ENCODE peak calls at places on chromosomes 6 and 20, in five cellular contexts. W is fibroblast of lung, Y is tibial artery, E is uterus, Z is psoas muscle. F is an unnamed sample. For H3K4me1, the result is how much of the 10 kb centered on the place peaks cover.

GRCh38 chr6:54142889-54143519 is 31.8 kb downstream of the MLIP start:
- DNase-seq in Y (no peak), W (no peak), E (no peak), Z (no peak), F (no peak)

GRCh38 chr6:41430875-41431274 is 95.5 kb downstream of the NCR2 start:
- DNase-seq in W (peak), Z (peak), E (no peak), Y (no peak), F (no peak)

GRCh38 chr6:104531591-104531990 is 328.1 kb downstream of the HACE1 start:
- DNase-seq in E (no peak), W (no peak), Y (no peak), Z (no peak), F (no peak)

GRCh38 chr6:53892707-53893106 is 97.9 kb downstream of the LRRC1 start:
- DNase-seq in Y (no peak), E (no peak), W (no peak), Z (no peak), F (no peak)

GRCh38 chr6:167103041-167103816 is 19.7 kb upstream of the CCR6 start:
- DNase-seq in Y (no peak), W (no peak), E (no peak), Z (no peak), F (no peak)

GRCh38 chr6:133752129-133752528 is 136.8 kb upstream of the TCF21 start:
- DNase-seq in W (no peak), Y (no peak), E (no peak), Z (no peak), F (no peak)

GRCh38 chr6:139452176-139452876 is 77.9 kb upstream of the CITED2 start:
- DNase-seq in Y (no peak), W (peak), Z (no peak), E (no peak), F (no peak)

GRCh38 chr20:2742934-2743559 is 50.5 kb downstream of the EBF4 start:
- DNase-seq in Z (no peak), Y (no peak), E (peak), W (peak), F (peak)

GRCh38 chr6:30679765-30680535 is 6.5 kb downstream of the PPP1R18 start:
- DNase-seq in E (no peak), W (no peak), Y (no peak), Z (no peak), F (no peak)

GRCh38 chr20:40689100-40689942 is at the start of gene MAFB:
- DNase-seq in Z (peak), Y (peak), W (peak), E (peak), F (peak)

GRCh38 chr20:8860011-8860495 is 208.8 kb upstream of the PLCB4 start:
- DNase-seq in E (no peak), Y (no peak), Z (no peak), W (peak), F (no peak)

GRCh38 chr6:141610741-141611140 is 522.0 kb upstream of the GJE1 start:
- DNase-seq in E (no peak), W (peak), Z (no peak), Y (no peak), F (no peak)

GRCh38 chr20:46119028-46119546 is 973 bp downstream of the CD40 start:
- DNase-seq in E (no peak), Y (peak), W (no peak), Z (no peak), F (no peak)
- H3K4me3 ChIP-seq in E (peak), Y (peak), W (no peak), Z (peak), F (peak)

DNA sequence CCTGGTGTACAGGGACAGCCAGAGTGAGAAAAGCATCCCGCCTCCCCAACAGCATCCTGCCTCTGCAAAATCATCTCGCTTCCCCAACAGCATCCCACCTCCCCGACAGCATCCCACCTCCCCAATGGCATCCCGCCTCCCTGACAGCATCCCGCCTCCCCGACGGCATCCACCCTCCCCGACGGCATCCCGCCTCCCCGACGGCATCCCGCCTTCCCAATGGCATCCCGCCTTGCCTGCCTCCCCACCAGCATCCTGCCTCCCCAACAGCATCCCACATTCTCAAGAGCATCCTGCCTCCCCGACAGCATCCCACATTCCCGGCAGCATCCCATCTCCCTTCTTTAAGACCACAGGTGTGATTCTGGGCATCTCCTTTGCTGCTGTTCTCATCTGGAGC is 46.0 kb upstream of the NXT1 start:
- DNase-seq in E (no peak), Y (no peak), W (no peak), Z (no peak), F (no peak)
- TF ChIP-seq CTCF in E (no peak), Y (no peak), W (no peak), Z (no peak), F (no peak)

GRCh38 chr6:107292570-107293285 is 166.6 kb downstream of the PDSS2 start:
- DNase-seq in E (no peak), Y (no peak), Z (no peak), W (no peak), F (no peak)
- H3K4me1 ChIP-seq in E (under half), Y (under half), Z (under half), W (under half), F (under half)

GRCh38 chr20:53622247-53623114 is 28.8 kb upstream of the ZNF217 start:
- DNase-seq in E (no peak), Z (no peak), Y (peak), W (peak), F (no peak)
- H3K4me3 ChIP-seq in E (no peak), Z (peak), Y (no peak), W (no peak), F (no peak)

DNA sequence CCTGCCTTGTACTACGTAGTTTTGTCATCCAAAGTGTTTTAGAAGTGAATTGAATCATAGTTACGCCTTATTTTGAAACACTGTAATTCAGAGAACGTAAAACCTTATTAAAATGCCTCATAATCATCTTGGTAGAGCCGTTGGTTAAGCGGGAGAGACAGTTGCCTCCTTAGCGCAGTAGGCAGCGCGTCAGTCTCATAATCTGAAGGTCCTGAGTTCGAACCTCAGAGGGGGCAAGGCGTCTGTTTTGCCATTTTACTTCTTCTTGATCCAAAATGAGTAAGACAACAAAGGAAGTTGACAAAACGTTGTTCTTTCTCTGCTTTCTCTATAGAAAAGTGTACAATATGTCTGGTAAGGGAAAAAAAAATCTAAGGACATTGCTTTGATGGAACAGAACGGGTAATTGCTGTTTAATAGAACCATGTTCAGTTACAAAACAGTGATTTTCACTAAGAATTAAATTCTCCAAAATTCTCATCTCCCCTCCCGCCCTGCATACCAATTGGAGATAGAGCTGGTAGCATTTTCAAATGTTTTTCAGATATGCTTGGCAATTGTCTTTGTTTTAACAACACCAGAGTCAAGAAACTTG is 20.7 kb upstream of the TRIM27 start:
- DNase-seq in Z (no peak), E (peak), W (peak), Y (no peak), F (peak)
- TF ChIP-seq CTCF in Z (no peak), E (no peak), W (no peak), Y (no peak), F (no peak)

DNA sequence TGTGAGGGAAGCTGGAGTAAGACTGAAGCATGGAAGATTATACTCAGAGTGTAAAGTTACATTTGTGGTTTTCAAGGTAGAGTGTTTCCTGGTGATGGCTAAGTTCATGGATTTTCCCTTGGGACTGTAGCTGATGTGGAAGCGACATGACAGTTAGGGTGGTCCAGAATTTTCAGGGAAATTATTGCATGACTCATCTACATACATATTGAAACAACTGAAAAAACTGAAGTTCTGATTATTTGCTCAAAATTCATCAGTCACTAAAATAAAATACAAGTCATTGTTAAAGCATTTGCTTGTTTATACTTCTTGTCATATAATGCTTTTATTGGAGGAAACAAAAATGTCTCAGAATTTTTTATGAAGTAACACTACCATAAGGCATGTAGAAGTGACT is 700.0 kb downstream of the RFPL4B start:
- DNase-seq in Y (no peak), Z (no peak), W (peak), E (no peak), F (no peak)
- H3K4me1 ChIP-seq in Y (under half), Z (under half), W (under half), E (under half), F (under half)

DNA sequence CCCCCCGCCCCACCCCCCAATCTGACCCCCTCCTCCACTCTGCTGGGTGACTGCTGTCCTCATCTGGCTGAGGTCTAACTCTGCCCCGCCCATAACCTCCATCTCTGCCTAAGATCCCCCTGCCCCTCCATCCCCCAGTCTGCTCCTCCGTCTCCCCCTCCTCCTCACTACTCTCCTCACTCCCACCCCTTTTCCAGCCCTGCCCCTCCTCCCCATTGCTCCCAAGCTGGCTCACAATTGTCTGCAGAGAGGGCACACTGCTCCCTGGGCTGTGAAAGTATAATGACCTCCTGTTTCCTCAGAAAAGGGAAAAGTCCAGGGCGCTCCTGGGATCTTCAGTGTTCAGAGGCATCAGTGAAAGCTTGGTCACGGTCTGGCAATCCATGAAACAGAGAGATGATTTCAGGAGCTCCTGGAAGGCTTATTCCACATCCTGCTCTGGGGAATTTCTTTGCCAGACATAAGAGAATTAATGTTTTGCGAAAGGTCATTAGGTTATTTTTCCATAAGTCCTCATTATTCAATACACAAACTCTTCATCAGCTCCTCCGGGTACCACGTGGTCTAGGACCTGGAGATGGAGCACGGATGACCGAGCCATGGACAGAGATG is 21.5 kb downstream of the CST5 start:
- DNase-seq in Z (no peak), W (no peak), Y (no peak), E (no peak), F (no peak)
- H3K4me3 ChIP-seq in Z (no peak), W (no peak), Y (no peak), E (no peak), F (no peak)